ENCODE peak calls at places on chromosomes 5 and 9, in six cellular contexts. F, A, X, U, L and Z are unnamed samples.

GRCh38 chr5:172939045-172939444 is 20.2 kb upstream of the RPL26L1 start:
- DNase-seq in X (peak), U (peak), A (no peak), L (peak), F (no peak), Z (no peak)

GRCh38 chr5:179839328-179840256 is 18.9 kb downstream of the SQSTM1 start:
- DNase-seq in U (peak), L (no peak), X (no peak), A (no peak), F (no peak), Z (no peak)

GRCh38 chr5:180180846-180181245 is 28.2 kb downstream of the RASGEF1C start:
- DNase-seq in X (no peak), L (no peak), U (no peak), A (no peak), F (no peak), Z (no peak)

GRCh38 chr9:96447406-96447805 is 2.6 kb upstream of the HABP4 start:
- DNase-seq in F (no peak), U (no peak), A (no peak), X (no peak), L (no peak), Z (no peak)

GRCh38 chr5:137710086-137710485 is 25.8 kb downstream of the KLHL3 start:
- DNase-seq in F (no peak), A (no peak), X (no peak), U (no peak), L (no peak), Z (no peak)

GRCh38 chr5:82274343-82275266 is 3.5 kb downstream of the RPS23 start:
- DNase-seq in A (no peak), L (no peak), U (peak), X (no peak), F (no peak), Z (no peak)

GRCh38 chr5:9294793-9295465 is 250.9 kb downstream of the SEMA5A start:
- DNase-seq in X (no peak), A (no peak), L (no peak), U (no peak), F (no peak), Z (no peak)

GRCh38 chr5:9546973-9547947 is 1.4 kb upstream of the SEMA5A start:
- DNase-seq in A (no peak), X (no peak), L (no peak), F (no peak), U (peak), Z (peak)

GRCh38 chr5:166625210-166625865 is 1666.1 kb upstream of the WWC1 start:
- DNase-seq in X (no peak), U (no peak), F (no peak), A (no peak), L (no peak), Z (no peak)

GRCh38 chr9:81877047-81877446 is 51.2 kb upstream of the SPATA31D4 start:
- DNase-seq in F (no peak), U (no peak), A (no peak), X (no peak), L (no peak), Z (no peak)

GRCh38 chr5:32223972-32224608 is 50.0 kb upstream of the GOLPH3 start:
- DNase-seq in X (peak), L (peak), F (peak), A (no peak), U (peak), Z (peak)

DNA sequence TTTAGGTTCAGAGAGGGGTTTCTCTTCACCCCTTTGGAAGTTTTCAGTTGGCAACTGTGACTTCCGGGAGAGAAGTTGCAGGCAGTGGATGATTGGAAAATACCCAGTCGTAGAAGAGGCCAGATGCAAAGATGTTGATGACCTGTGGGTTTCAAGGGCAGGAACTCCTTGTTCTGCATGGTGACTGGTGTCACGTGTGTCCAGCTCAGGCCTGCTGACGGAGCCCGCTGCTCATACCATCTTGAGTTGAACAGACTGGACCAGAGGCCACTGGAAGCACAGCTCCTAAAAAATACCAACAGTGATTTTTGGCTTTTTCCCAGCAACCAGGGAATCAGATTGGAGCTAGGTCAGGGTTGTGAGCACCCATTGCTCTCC is 243.9 kb upstream of the KLF4 start:
- DNase-seq in X (no peak), A (peak), L (no peak), F (no peak), U (peak), Z (no peak)
- H3K9ac ChIP-seq in X (no peak), A (peak), L (no peak), F (no peak), U (peak), Z (peak)

GRCh38 chr5:131169810-131170539 is 769 bp upstream of the LYRM7 start:
- DNase-seq in F (no peak), A (peak), L (no peak), X (no peak), U (no peak), Z (no peak)
- TF ChIP-seq EZH2 in F (no peak), A (no peak), L (no peak), X (no peak), U (no peak), Z (no peak)

GRCh38 chr5:100827481-100827889 is 75.6 kb downstream of the ST8SIA4 start:
- DNase-seq in L (no peak), U (peak), A (no peak), X (peak), F (no peak), Z (peak)
- H3K9ac ChIP-seq in L (no peak), U (no peak), A (no peak), X (no peak), F (peak), Z (no peak)

GRCh38 chr9:130665431-130666392 is 1.3 kb downstream of the PRDM12 start:
- DNase-seq in U (no peak), L (no peak), A (no peak), X (no peak), F (no peak), Z (no peak)

GRCh38 chr9:130667117-130667430 is 2.7 kb downstream of the PRDM12 start:
- DNase-seq in L (no peak), A (no peak), F (no peak), X (peak), U (no peak), Z (no peak)

GRCh38 chr9:130668196-130668595 is 3.8 kb downstream of the PRDM12 start:
- DNase-seq in X (no peak), L (no peak), U (no peak), F (no peak), A (no peak), Z (no peak)

GRCh38 chr9:130665029-130665430 is 636 bp downstream of the PRDM12 start:
- DNase-seq in X (no peak), A (no peak), L (no peak), F (no peak), U (no peak), Z (no peak)

DNA sequence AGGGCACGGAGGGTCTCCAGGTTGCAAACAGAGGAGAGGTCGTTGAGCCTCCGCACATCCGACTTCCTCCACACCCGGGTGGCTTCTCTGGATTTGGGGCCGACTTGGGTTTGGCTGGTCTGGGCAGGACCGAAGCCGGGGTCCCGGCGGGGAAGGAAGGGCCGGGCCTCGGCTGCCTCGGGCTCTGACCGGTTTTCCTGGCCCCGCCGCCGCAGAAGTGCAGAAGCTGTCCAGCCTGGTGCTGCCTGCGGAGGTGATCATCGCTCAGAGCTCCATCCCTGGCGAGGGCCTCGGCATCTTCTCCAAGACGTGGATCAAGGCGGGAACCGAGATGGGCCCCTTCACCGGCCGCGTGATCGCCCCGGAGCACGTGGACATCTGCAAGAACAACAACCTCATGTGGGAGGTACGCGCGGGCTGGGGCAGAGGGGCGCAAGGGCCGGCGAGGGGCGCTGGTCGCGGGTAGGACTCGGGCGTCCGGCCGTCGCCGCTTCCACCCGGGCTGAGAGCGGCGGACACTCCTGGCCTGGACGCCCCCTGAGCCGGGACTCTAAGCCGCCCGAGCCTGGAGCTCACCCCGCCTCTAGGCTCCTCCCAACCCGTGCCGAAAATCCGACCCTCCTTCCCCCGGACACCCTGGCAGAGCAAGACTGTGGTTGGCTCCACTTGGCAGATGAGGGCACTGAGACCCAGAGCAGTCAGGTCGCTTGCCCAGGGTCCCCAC is 2.2 kb downstream of the PRDM12 start:
- DNase-seq in U (no peak), A (no peak), F (no peak), X (no peak), L (no peak), Z (no peak)
- TF ChIP-seq EZH2 in U (peak), A (no peak), F (peak), X (no peak), L (no peak), Z (no peak)